ENCODE peak calls at places on chromosomes 3 and 15, in ten cellular contexts. One of them, this sample, is unnamed.

GRCh38 chr15:31332681-31333071 is 6.0 kb downstream of the KLF13 start:
- DNase-seq in A549: no peak
- DNase-seq in HepG2: no peak
- DNase-seq in heart left ventricle: no peak
- DNase-seq in body of pancreas: no peak
- DNase-seq in breast epithelium: no peak
- DNase-seq in transverse colon: no peak
- DNase-seq in spleen: no peak
- DNase-seq in uterus: no peak
- DNase-seq in tibial nerve: no peak
- DNase-seq in this sample: no peak

GRCh38 chr15:63984331-63984730 is 62.0 kb downstream of the DAPK2 start:
- DNase-seq in A549: no peak
- DNase-seq in HepG2: no peak
- DNase-seq in heart left ventricle: no peak
- DNase-seq in body of pancreas: no peak
- DNase-seq in breast epithelium: no peak
- DNase-seq in transverse colon: no peak
- DNase-seq in spleen: peak
- DNase-seq in uterus: no peak
- DNase-seq in tibial nerve: no peak
- DNase-seq in this sample: no peak

GRCh38 chr3:142977399-142977728 is 13.9 kb upstream of the PAQR9 start:
- DNase-seq in A549: peak
- DNase-seq in HepG2: no peak
- DNase-seq in heart left ventricle: no peak
- DNase-seq in body of pancreas: no peak
- DNase-seq in breast epithelium: no peak
- DNase-seq in transverse colon: no peak
- DNase-seq in spleen: no peak
- DNase-seq in uterus: no peak
- DNase-seq in tibial nerve: no peak
- DNase-seq in this sample: no peak

GRCh38 chr15:47517737-47518136 is 199.6 kb upstream of the SEMA6D start:
- DNase-seq in A549: no peak
- DNase-seq in HepG2: no peak
- DNase-seq in heart left ventricle: no peak
- DNase-seq in body of pancreas: no peak
- DNase-seq in breast epithelium: no peak
- DNase-seq in transverse colon: no peak
- DNase-seq in spleen: no peak
- DNase-seq in uterus: peak
- DNase-seq in tibial nerve: no peak
- DNase-seq in this sample: peak

GRCh38 chr15:57743424-57743823 is 36.9 kb downstream of the POLR2M start:
- DNase-seq in A549: peak
- DNase-seq in HepG2: peak
- DNase-seq in heart left ventricle: no peak
- DNase-seq in body of pancreas: no peak
- DNase-seq in breast epithelium: no peak
- DNase-seq in transverse colon: no peak
- DNase-seq in spleen: no peak
- DNase-seq in uterus: no peak
- DNase-seq in tibial nerve: no peak
- DNase-seq in this sample: no peak

GRCh38 chr3:153209596-153209995 is 47.6 kb downstream of the RAP2B start:
- DNase-seq in A549: peak
- DNase-seq in HepG2: no peak
- DNase-seq in heart left ventricle: no peak
- DNase-seq in body of pancreas: no peak
- DNase-seq in breast epithelium: no peak
- DNase-seq in transverse colon: no peak
- DNase-seq in spleen: peak
- DNase-seq in uterus: no peak
- DNase-seq in tibial nerve: no peak
- DNase-seq in this sample: no peak

GRCh38 chr15:69074843-69075224 is 60.3 kb downstream of the NOX5 start:
- DNase-seq in A549: peak
- DNase-seq in HepG2: no peak
- DNase-seq in heart left ventricle: no peak
- DNase-seq in body of pancreas: peak
- DNase-seq in breast epithelium: no peak
- DNase-seq in transverse colon: peak
- DNase-seq in spleen: no peak
- DNase-seq in uterus: no peak
- DNase-seq in tibial nerve: no peak
- DNase-seq in this sample: no peak

GRCh38 chr3:37926611-37927010 is 64.0 kb upstream of the VILL start:
- DNase-seq in A549: no peak
- DNase-seq in HepG2: no peak
- DNase-seq in heart left ventricle: no peak
- DNase-seq in body of pancreas: no peak
- DNase-seq in breast epithelium: no peak
- DNase-seq in transverse colon: no peak
- DNase-seq in spleen: no peak
- DNase-seq in uterus: no peak
- DNase-seq in tibial nerve: no peak
- DNase-seq in this sample: no peak

GRCh38 chr3:133734305-133734704 is 11.9 kb upstream of the TF start:
- DNase-seq in A549: no peak
- DNase-seq in HepG2: no peak
- DNase-seq in heart left ventricle: no peak
- DNase-seq in body of pancreas: peak
- DNase-seq in breast epithelium: no peak
- DNase-seq in transverse colon: no peak
- DNase-seq in spleen: no peak
- DNase-seq in uterus: no peak
- DNase-seq in tibial nerve: no peak
- DNase-seq in this sample: no peak

GRCh38 chr15:87502173-87502572 is 754.4 kb downstream of the NTRK3 start:
- DNase-seq in A549: no peak
- DNase-seq in HepG2: no peak
- DNase-seq in heart left ventricle: no peak
- DNase-seq in body of pancreas: no peak
- DNase-seq in breast epithelium: no peak
- DNase-seq in transverse colon: no peak
- DNase-seq in spleen: no peak
- DNase-seq in uterus: no peak
- DNase-seq in tibial nerve: no peak
- DNase-seq in this sample: no peak

GRCh38 chr3:24349367-24350019 is 145.2 kb downstream of the THRB start:
- DNase-seq in A549: no peak
- DNase-seq in HepG2: no peak
- DNase-seq in heart left ventricle: no peak
- DNase-seq in body of pancreas: no peak
- DNase-seq in breast epithelium: no peak
- DNase-seq in transverse colon: no peak
- DNase-seq in spleen: no peak
- DNase-seq in uterus: no peak
- DNase-seq in tibial nerve: no peak
- DNase-seq in this sample: no peak

GRCh38 chr3:24348348-24348747 is 146.3 kb downstream of the THRB start:
- DNase-seq in A549: no peak
- DNase-seq in HepG2: no peak
- DNase-seq in heart left ventricle: no peak
- DNase-seq in body of pancreas: peak
- DNase-seq in breast epithelium: no peak
- DNase-seq in transverse colon: no peak
- DNase-seq in spleen: no peak
- DNase-seq in uterus: no peak
- DNase-seq in tibial nerve: no peak
- DNase-seq in this sample: no peak

GRCh38 chr3:24354230-24354629 is 140.4 kb downstream of the THRB start:
- DNase-seq in A549: no peak
- DNase-seq in HepG2: no peak
- DNase-seq in heart left ventricle: no peak
- DNase-seq in body of pancreas: no peak
- DNase-seq in breast epithelium: no peak
- DNase-seq in transverse colon: no peak
- DNase-seq in spleen: no peak
- DNase-seq in uterus: no peak
- DNase-seq in tibial nerve: no peak
- DNase-seq in this sample: no peak

GRCh38 chr3:24352893-24353553 is 141.6 kb downstream of the THRB start:
- DNase-seq in A549: no peak
- DNase-seq in HepG2: peak
- DNase-seq in heart left ventricle: no peak
- DNase-seq in body of pancreas: no peak
- DNase-seq in breast epithelium: no peak
- DNase-seq in transverse colon: no peak
- DNase-seq in spleen: no peak
- DNase-seq in uterus: no peak
- DNase-seq in tibial nerve: no peak
- DNase-seq in this sample: no peak

DNA sequence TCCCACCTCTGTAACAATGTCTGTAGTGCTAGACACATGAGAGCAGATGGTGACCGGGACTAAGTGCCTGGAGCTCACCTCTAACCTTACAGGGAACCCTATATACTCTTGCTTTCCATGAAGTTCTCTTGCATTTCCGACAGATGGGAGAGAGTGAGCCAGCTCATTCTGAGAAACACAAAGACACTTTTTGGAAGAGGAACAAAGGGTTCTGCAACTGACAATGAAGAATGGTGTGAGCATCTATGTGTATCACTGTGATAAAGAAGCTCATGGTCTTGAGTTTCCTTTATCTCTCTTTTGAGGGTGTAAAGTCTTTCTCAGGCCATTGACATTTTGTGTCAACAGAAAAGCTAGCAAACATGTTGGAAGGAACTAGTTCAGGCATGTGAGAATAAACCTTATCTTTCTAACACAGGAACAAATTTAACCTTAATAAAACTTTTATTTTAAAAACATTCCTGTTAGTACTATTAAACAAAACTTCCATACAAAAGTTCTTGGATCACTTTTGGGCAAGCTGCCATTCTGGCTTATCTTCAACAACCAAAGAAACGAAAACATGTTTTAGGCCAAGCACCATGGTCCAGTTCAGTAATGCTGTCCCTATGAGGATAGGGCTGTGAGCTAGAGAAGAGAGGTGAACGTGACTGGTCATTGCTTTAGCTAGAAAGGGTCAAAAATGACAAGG is 142.7 kb downstream of the THRB start:
- DNase-seq in A549: no peak
- DNase-seq in HepG2: no peak
- DNase-seq in heart left ventricle: no peak
- DNase-seq in body of pancreas: peak
- DNase-seq in breast epithelium: no peak
- DNase-seq in transverse colon: no peak
- DNase-seq in spleen: no peak
- DNase-seq in uterus: peak
- DNase-seq in tibial nerve: peak
- DNase-seq in this sample: peak
- TF ChIP-seq POLR2A in A549: no peak
- TF ChIP-seq POLR2A in HepG2: no peak
- TF ChIP-seq POLR2A in heart left ventricle: no peak
- TF ChIP-seq POLR2A in body of pancreas: no peak
- TF ChIP-seq POLR2A in breast epithelium: no peak
- TF ChIP-seq POLR2A in transverse colon: no peak
- TF ChIP-seq POLR2A in spleen: no peak
- TF ChIP-seq POLR2A in uterus: no peak
- TF ChIP-seq POLR2A in tibial nerve: no peak
- TF ChIP-seq POLR2A in this sample: no peak

GRCh38 chr3:57758686-57759085 is 2.6 kb downstream of the SLMAP start:
- DNase-seq in A549: no peak
- DNase-seq in HepG2: no peak
- DNase-seq in heart left ventricle: no peak
- DNase-seq in body of pancreas: no peak
- DNase-seq in breast epithelium: no peak
- DNase-seq in transverse colon: no peak
- DNase-seq in spleen: no peak
- DNase-seq in uterus: no peak
- DNase-seq in tibial nerve: no peak
- DNase-seq in this sample: no peak
- H3K4me3 ChIP-seq in A549: peak
- H3K4me3 ChIP-seq in HepG2: peak
- H3K4me3 ChIP-seq in heart left ventricle: no peak
- H3K4me3 ChIP-seq in body of pancreas: no peak
- H3K4me3 ChIP-seq in breast epithelium: no peak
- H3K4me3 ChIP-seq in transverse colon: no peak
- H3K4me3 ChIP-seq in spleen: no peak
- H3K4me3 ChIP-seq in uterus: no peak
- H3K4me3 ChIP-seq in tibial nerve: no peak
- H3K4me3 ChIP-seq in this sample: no peak

GRCh38 chr3:34619990-34620389 is 821.6 kb downstream of the PDCD6IP start:
- DNase-seq in A549: peak
- DNase-seq in HepG2: no peak
- DNase-seq in heart left ventricle: no peak
- DNase-seq in body of pancreas: no peak
- DNase-seq in breast epithelium: no peak
- DNase-seq in transverse colon: no peak
- DNase-seq in spleen: no peak
- DNase-seq in uterus: no peak
- DNase-seq in tibial nerve: no peak
- DNase-seq in this sample: no peak
- TF ChIP-seq CTCF in A549: no peak
- TF ChIP-seq CTCF in HepG2: no peak
- TF ChIP-seq CTCF in heart left ventricle: no peak
- TF ChIP-seq CTCF in body of pancreas: no peak
- TF ChIP-seq CTCF in breast epithelium: no peak
- TF ChIP-seq CTCF in transverse colon: no peak
- TF ChIP-seq CTCF in spleen: no peak
- TF ChIP-seq CTCF in uterus: no peak
- TF ChIP-seq CTCF in tibial nerve: no peak
- TF ChIP-seq CTCF in this sample: no peak

GRCh38 chr3:155334897-155335883 is 41.7 kb upstream of the STRIT1 start:
- DNase-seq in A549: no peak
- DNase-seq in HepG2: no peak
- DNase-seq in heart left ventricle: no peak
- DNase-seq in body of pancreas: no peak
- DNase-seq in breast epithelium: no peak
- DNase-seq in transverse colon: no peak
- DNase-seq in spleen: no peak
- DNase-seq in uterus: no peak
- DNase-seq in tibial nerve: no peak
- DNase-seq in this sample: no peak
- TF ChIP-seq POLR2A in A549: no peak
- TF ChIP-seq POLR2A in HepG2: no peak
- TF ChIP-seq POLR2A in heart left ventricle: no peak
- TF ChIP-seq POLR2A in body of pancreas: no peak
- TF ChIP-seq POLR2A in breast epithelium: no peak
- TF ChIP-seq POLR2A in transverse colon: no peak
- TF ChIP-seq POLR2A in spleen: no peak
- TF ChIP-seq POLR2A in uterus: no peak
- TF ChIP-seq POLR2A in tibial nerve: no peak
- TF ChIP-seq POLR2A in this sample: no peak

DNA sequence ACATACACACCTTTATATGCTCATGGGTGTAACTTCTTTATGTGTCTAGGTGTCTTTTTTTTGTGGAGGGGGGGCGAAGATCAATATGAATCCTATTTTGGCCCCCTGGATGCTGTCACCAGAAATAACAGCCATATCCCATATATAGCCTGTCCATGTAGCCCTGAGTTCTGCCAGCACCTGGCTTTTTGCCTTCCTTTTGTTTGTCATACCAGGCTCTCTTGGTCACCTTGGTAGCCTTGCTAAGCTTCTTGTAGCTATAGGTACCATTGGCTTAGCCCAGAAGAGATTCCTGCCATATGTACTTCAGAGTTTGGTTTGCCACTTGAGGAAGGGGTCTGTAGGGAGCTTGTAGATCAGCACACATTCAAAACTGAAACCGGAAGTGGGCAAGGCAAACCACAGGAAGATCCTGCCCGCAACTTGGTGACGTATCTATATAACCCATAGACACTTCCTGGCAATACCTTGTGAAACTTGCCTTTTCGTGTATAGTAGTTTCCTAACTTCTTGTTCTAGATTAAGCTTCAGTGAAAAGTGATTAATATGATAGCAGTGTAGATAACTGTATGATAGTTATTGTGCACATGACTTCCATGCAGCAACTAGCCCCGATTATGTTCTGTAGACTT is 11.9 kb downstream of the RASA2 start:
- DNase-seq in A549: no peak
- DNase-seq in HepG2: no peak
- DNase-seq in heart left ventricle: no peak
- DNase-seq in body of pancreas: peak
- DNase-seq in breast epithelium: no peak
- DNase-seq in transverse colon: peak
- DNase-seq in spleen: peak
- DNase-seq in uterus: no peak
- DNase-seq in tibial nerve: peak
- DNase-seq in this sample: no peak
- H3K4me3 ChIP-seq in A549: no peak
- H3K4me3 ChIP-seq in HepG2: no peak
- H3K4me3 ChIP-seq in heart left ventricle: no peak
- H3K4me3 ChIP-seq in body of pancreas: no peak
- H3K4me3 ChIP-seq in breast epithelium: peak
- H3K4me3 ChIP-seq in transverse colon: no peak
- H3K4me3 ChIP-seq in spleen: no peak
- H3K4me3 ChIP-seq in uterus: no peak
- H3K4me3 ChIP-seq in tibial nerve: no peak
- H3K4me3 ChIP-seq in this sample: no peak